ENCODE peak calls at places on chromosomes 4 and X, in five cellular contexts. H, U, R, E and D are unnamed samples.

GRCh38 chr4:100721490-100721889 is 203.7 kb upstream of the EMCN start:
- DNase-seq in H (no peak), U (no peak), R (no peak), E (no peak), D (no peak)

GRCh38 chr4:168059251-168059650 is 33.1 kb upstream of the ANXA10 start:
- DNase-seq in H (no peak), U (peak; percentile 72), R (no peak), E (no peak), D (no peak)

GRCh38 chr4:133483600-133484246 is 334.6 kb downstream of the PCDH10 start:
- DNase-seq in H (no peak), U (peak; percentile 33), R (peak; percentile 51), E (no peak), D (no peak)

GRCh38 chr4:31793907-31794306 is 1073.7 kb downstream of the PCDH7 start:
- DNase-seq in H (no peak), U (no peak), R (no peak), E (no peak), D (no peak)

GRCh38 chr4:1810765-1811164 is 17.7 kb downstream of the FGFR3 start:
- DNase-seq in H (no peak), U (no peak), R (no peak), E (no peak), D (peak; percentile 66)

GRCh38 chr4:180665994-180666818 is 1577.0 kb upstream of the TENM3 start:
- DNase-seq in H (no peak), U (peak; percentile 63), R (peak; percentile 70), E (no peak), D (no peak)

GRCh38 chr4:5249727-5250126 is 198.4 kb downstream of the STK32B start:
- DNase-seq in H (no peak), U (no peak), R (no peak), E (no peak), D (no peak)

GRCh38 chr4:99894998-99895397 is 771 bp upstream of the LAMTOR3 start:
- DNase-seq in H (no peak), U (no peak), R (no peak), E (no peak), D (no peak)

GRCh38 chr4:94757192-94758140 is at the start of gene BMPR1B:
- DNase-seq in H (no peak), U (peak; percentile 67), R (peak; percentile 67), E (no peak), D (peak; percentile 76)

GRCh38 chrX:103585421-103586313 is at the start of gene TCEAL4:
- DNase-seq in H (peak; percentile 84), U (no peak), R (peak; percentile 90), E (peak; percentile 63), D (peak; percentile 87)

GRCh38 chrX:46180258-46180687 is 364.9 kb downstream of the ZNF674 start:
- DNase-seq in H (no peak), U (peak; percentile 47), R (peak; percentile 64), E (no peak), D (no peak)

GRCh38 chr4:147118523-147118922 is 172.9 kb upstream of the TTC29 start:
- DNase-seq in H (no peak), U (peak; percentile 75), R (no peak), E (no peak), D (no peak)

GRCh38 chrX:1451676-1452496 is 823 bp downstream of the ASMTL start:
- DNase-seq in H (peak; percentile 64), U (no peak), R (peak; percentile 46), E (peak; percentile 24), D (peak; percentile 88)

GRCh38 chrX:120402363-120402762 is 40.5 kb downstream of the ATP1B4 start:
- DNase-seq in H (no peak), U (no peak), R (no peak), E (no peak), D (no peak)

GRCh38 chr4:159010563-159011260 is 92.2 kb upstream of the RAPGEF2 start:
- DNase-seq in H (peak; percentile 76), U (peak; percentile 67), R (no peak), E (peak; percentile 76), D (no peak)

GRCh38 chr4:47525154-47525819 is 40.2 kb downstream of the ATP10D start:
- DNase-seq in H (no peak), U (peak; percentile 97), R (no peak), E (no peak), D (no peak)

GRCh38 chr4:173466101-173466500 is 63.9 kb downstream of the HAND2 start:
- DNase-seq in H (no peak), U (no peak), R (no peak), E (no peak), D (no peak)

GRCh38 chr4:169658196-169658595 is 37.8 kb downstream of the CLCN3 start:
- DNase-seq in H (no peak), U (no peak), R (no peak), E (no peak), D (no peak)

GRCh38 chr4:77959566-77960338 is 97.1 kb downstream of the MRPL1 start:
- DNase-seq in H (no peak), U (peak; percentile 57), R (no peak), E (no peak), D (no peak)

GRCh38 chr4:142264961-142265360 is 581.1 kb downstream of the INPP4B start:
- DNase-seq in H (no peak), U (peak; percentile 94), R (no peak), E (no peak), D (no peak)

GRCh38 chr4:7261174-7261573 is 68.8 kb downstream of the SORCS2 start:
- DNase-seq in H (no peak), U (no peak), R (no peak), E (no peak), D (peak; percentile 6)

GRCh38 chrX:110210417-110211139 is 107.3 kb downstream of the AMMECR1 start:
- DNase-seq in H (no peak), U (peak; percentile 96), R (no peak), E (no peak), D (no peak)

GRCh38 chr4:177079327-177079726 is 230.3 kb upstream of the NEIL3 start:
- DNase-seq in H (no peak), U (no peak), R (peak; percentile 41), E (no peak), D (no peak)

GRCh38 chrX:121598356-121598755 is 550.9 kb downstream of the GLUD2 start:
- DNase-seq in H (no peak), U (no peak), R (no peak), E (no peak), D (no peak)

GRCh38 chrX:71017396-71017939 is 50.7 kb downstream of the SNX12 start:
- DNase-seq in H (no peak), U (peak; percentile 4), R (no peak), E (no peak), D (no peak)

GRCh38 chr4:117479673-117480072 is 394.3 kb upstream of the TRAM1L1 start:
- DNase-seq in H (no peak), U (peak; percentile 20), R (no peak), E (no peak), D (no peak)

DNA sequence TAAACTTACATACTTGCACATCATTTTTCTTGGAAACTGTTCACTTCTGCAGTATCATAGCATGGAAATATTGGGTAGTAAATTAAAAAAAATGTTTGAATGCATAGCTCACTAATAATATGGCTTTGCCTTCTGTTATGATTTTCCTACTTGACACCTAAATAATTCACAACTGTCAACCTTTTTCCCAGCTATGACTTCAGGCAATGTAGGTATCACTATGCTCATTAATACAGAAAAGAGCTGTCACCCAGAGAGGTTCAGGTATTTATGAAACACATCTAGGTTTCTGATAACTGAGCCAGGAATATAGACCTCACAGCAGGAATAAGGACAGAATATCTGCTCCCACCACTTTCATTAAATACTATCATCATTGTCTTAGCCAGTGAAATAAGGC is 289.5 kb downstream of the ACTRT1 start:
- DNase-seq in H (no peak), U (no peak), R (no peak), E (no peak), D (no peak)
- H3K27ac ChIP-seq in H (no peak overlapping the region), U (no peak overlapping the region), R (no peak overlapping the region), E (no peak overlapping the region), D (no peak overlapping the region)

GRCh38 chrX:23631136-23631535 is 36.2 kb upstream of the PRDX4 start:
- DNase-seq in H (no peak), U (peak; percentile 20), R (no peak), E (no peak), D (no peak)

GRCh38 chrX:23637187-23637586 is 30.1 kb upstream of the PRDX4 start:
- DNase-seq in H (no peak), U (no peak), R (no peak), E (no peak), D (no peak)

DNA sequence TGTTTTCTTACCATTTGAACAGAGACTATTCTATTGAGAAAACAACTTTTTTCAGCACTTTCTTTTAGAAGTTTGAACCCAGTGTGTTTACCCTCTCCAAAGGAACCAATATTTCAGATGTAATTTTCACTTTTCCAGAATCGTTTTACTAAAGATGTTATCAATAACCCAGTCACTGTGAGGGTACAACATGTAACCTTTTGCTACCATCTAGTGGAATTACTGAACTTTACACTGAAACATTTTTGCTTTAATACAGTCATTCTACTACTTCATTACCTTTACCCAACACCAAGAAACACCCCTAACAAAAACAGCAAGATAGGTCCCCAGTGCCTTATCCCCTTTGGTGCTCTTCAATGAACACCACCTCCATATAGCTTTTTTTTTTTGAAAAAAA is 33.1 kb upstream of the PRDX4 start:
- DNase-seq in H (no peak), U (no peak), R (no peak), E (no peak), D (no peak)
- TF ChIP-seq CTCF in H (no peak), U (peak; percentile 23), R (peak; percentile 57), E (no peak), D (no peak)

GRCh38 chr4:36207367-36207766 is 36.9 kb downstream of the ARAP2 start:
- DNase-seq in H (no peak), U (no peak), R (no peak), E (no peak), D (no peak)

GRCh38 chr4:36206012-36206411 is 38.3 kb downstream of the ARAP2 start:
- DNase-seq in H (no peak), U (no peak), R (peak; percentile 54), E (no peak), D (no peak)

GRCh38 chr4:36208884-36209473 is 35.3 kb downstream of the ARAP2 start:
- DNase-seq in H (no peak), U (no peak), R (no peak), E (no peak), D (no peak)

GRCh38 chr4:36207808-36208207 is 36.5 kb downstream of the ARAP2 start:
- DNase-seq in H (no peak), U (no peak), R (no peak), E (no peak), D (no peak)

DNA sequence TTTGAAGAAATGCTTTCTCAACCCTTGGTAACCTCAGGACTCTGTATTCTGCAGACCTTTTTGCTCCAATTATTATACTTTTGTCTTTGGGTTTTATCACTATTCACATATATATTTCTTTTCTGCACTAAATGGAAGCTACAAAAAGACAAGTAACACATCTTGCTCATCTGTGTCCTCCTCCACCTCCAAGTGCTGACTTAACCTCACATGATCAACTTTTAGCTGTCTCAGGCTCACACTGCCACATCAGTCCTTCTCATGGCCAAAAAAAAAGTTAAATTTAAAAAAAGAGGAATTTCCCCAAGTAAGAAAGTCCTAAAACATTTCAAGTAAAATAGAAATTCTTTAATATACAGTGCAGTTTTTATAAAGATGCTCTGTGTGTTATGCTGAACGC is 37.7 kb downstream of the ARAP2 start:
- DNase-seq in H (no peak), U (no peak), R (no peak), E (no peak), D (no peak)
- H3K27ac ChIP-seq in H (no peak overlapping the region), U (no peak overlapping the region), R (no peak overlapping the region), E (no peak overlapping the region), D (no peak overlapping the region)

GRCh38 chr4:183444953-183445543 is 612 bp downstream of the CDKN2AIP start:
- DNase-seq in H (peak; percentile 82), U (no peak), R (no peak), E (peak; percentile 46), D (peak; percentile 87)
- TF ChIP-seq CTCF in H (no peak), U (no peak), R (peak; percentile 0), E (no peak), D (no peak)